ENCODE peak calls at places on chromosomes 5 and 9, in ten cellular contexts. N is endothelial cell of umbilical vein, U is Peyer's patch, G is esophagus squamous epithelium, X is suprapubic skin, Y is K562, R is sigmoid colon, Z is gastrocnemius medialis, B is HCT116, Q is IMR-90. A is an unnamed sample.

GRCh38 chr5:179840766-179841165 is 17.9 kb downstream of the MRNIP start:
- DNase-seq in N (no peak), U (no peak), G (no peak), X (no peak), Y (no peak), R (peak; percentile 64), Z (no peak), B (no peak), Q (no peak), A (no peak)

GRCh38 chr5:62886603-62887315 is 308.1 kb downstream of the LRRC70 start:
- DNase-seq in N (no peak), U (no peak), G (no peak), X (no peak), Y (no peak), R (no peak), Z (no peak), B (no peak), Q (no peak), A (no peak)

GRCh38 chr5:150473673-150474358 is 24.3 kb upstream of the RPS14 start:
- DNase-seq in N (no peak), U (no peak), G (no peak), X (no peak), Y (no peak), R (no peak), Z (no peak), B (no peak), Q (peak; percentile 44), A (no peak)

GRCh38 chr9:135039916-135040645 is 47.4 kb upstream of the OLFM1 start:
- DNase-seq in N (no peak), U (peak; percentile 26), G (no peak), X (peak; percentile 40), Y (no peak), R (peak; percentile 27), Z (no peak), B (no peak), Q (no peak), A (no peak)

GRCh38 chr5:34682926-34683623 is 26.9 kb downstream of the RAI14 start:
- DNase-seq in N (peak; percentile 90), U (peak; percentile 56), G (no peak), X (no peak), Y (no peak), R (no peak), Z (no peak), B (peak; percentile 16), Q (peak; percentile 52), A (no peak)

GRCh38 chr5:55668356-55668755 is 43.8 kb downstream of the SLC38A9 start:
- DNase-seq in N (peak; percentile 41), U (no peak), G (no peak), X (no peak), Y (no peak), R (no peak), Z (no peak), B (peak; percentile 22), Q (peak; percentile 91), A (no peak)

GRCh38 chr9:2567922-2568321 is 53.7 kb upstream of the VLDLR start:
- DNase-seq in N (no peak), U (no peak), G (no peak), X (no peak), Y (no peak), R (no peak), Z (no peak), B (no peak), Q (no peak), A (no peak)

GRCh38 chr9:98256632-98257218 is 1.3 kb upstream of the TBC1D2 start:
- DNase-seq in N (no peak), U (no peak), G (no peak), X (no peak), Y (peak; percentile 80), R (no peak), Z (no peak), B (no peak), Q (no peak), A (peak; percentile 58)

GRCh38 chr5:152142845-152143469 is 218.3 kb upstream of the GLRA1 start:
- DNase-seq in N (peak; percentile 47), U (peak; percentile 72), G (no peak), X (no peak), Y (peak; percentile 72), R (peak; percentile 70), Z (peak; percentile 10), B (peak; percentile 33), Q (peak; percentile 50), A (peak; percentile 50)

GRCh38 chr5:72599519-72600400 is 92.5 kb upstream of the ZNF366 start:
- DNase-seq in N (peak; percentile 59), U (no peak), G (no peak), X (no peak), Y (no peak), R (no peak), Z (no peak), B (no peak), Q (peak; percentile 51), A (no peak)

DNA sequence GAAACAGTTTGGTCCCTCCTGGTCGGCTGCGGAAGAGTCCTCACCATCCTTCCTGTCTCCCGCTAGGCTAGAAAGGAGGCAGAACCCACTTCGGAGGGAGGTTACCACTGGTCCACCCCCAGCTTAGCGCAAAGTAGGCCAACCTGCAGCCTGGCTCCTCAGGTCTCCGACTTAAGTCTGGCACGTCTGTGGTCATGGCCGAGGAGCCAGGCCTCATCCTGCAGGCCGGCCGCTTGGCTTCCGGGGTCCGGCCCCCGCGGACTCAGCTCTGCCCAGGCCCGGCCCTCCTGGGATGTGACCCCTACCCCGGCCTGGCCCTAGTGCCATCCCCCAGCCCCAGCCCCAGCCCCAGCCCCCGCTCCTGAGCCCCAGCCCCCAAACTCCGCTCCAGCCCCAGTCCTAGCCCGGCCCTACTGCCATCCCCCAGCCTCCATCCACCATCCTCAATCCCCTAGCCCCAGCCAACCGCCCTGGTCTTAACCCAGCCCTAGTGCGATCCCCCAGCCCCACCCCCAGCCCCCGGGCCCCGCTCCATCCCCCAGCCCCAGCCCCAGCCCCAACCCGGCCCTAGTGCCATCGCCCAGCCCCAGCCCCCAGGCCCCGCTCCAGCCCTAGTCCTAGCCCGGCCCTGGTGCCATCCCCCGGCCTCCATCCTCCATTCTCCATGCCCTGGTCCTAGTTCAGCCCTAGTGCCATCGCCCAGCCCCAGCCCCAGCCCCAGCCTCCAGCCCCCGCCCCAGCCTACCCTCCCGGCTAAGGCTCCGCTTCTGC is 588 bp downstream of the TOR1A start:
- DNase-seq in N (peak; percentile 13), U (no peak), G (no peak), X (no peak), Y (peak; percentile 53), R (no peak), Z (no peak), B (no peak), Q (peak; percentile 27), A (peak; percentile 55)
- TF ChIP-seq POLR2A in N (no peak), U (no peak), G (no peak), X (no peak), Y (peak; percentile 16), R (no peak), Z (no peak), B (no peak), Q (no peak), A (no peak)

DNA sequence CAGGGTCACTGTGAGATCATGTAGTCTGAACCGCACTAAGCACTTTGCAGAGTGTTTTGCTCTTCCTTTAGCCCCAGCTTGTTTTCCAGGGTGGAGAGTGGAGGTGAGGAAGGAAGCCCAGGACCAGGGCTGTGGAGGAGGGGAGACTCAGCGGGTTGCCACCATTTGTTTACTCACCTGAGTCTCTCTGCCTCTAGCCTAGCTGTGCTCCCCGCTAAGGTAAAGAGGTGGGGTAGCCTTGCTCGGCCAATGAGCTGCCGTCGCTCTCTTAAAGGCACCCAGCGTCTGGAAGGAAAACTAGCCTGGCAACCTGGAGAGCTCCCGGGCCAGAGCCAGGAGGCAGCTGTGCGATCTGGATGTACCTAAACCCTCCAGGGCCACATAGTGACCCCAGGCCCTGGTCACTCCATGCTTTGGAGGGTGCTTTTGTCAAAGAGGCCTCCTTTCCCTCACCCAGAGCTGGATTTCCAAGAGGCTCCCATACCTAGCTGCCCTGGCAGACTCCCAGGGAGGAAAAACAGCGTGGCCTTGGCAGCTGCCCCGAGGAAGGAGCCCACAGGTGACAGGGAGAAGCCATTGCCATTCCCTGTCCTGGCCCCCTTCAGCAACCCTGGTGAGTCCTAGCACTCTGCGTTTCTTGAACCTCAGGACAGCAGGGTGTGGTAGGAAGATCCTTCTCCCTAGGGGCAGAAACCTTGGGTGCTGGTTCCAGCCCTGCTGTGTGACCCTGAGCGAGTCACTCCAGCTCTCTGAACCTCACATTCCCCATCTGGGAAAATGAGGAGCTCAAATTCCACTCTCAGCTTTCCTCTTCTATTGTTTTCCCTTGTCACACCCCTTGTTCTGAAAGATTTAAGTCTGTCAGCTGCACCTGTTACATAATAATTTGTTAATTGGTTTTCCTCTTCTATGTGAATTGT is 42.4 kb upstream of the LARP1 start:
- DNase-seq in N (no peak), U (peak; percentile 83), G (no peak), X (no peak), Y (no peak), R (peak; percentile 56), Z (no peak), B (peak; percentile 46), Q (no peak), A (no peak)
- TF ChIP-seq POLR2A in N (no peak), U (peak; percentile 84), G (no peak), X (no peak), Y (no peak), R (no peak), Z (no peak), B (no peak), Q (no peak), A (no peak)

GRCh38 chr9:124855944-124856773 is 2.9 kb downstream of the WDR38 start:
- DNase-seq in N (no peak), U (no peak), G (no peak), X (no peak), Y (peak; percentile 51), R (no peak), Z (no peak), B (peak; percentile 40), Q (no peak), A (peak; percentile 40)

GRCh38 chr9:124859803-124860581 is 1.8 kb downstream of the RPL35 start:
- DNase-seq in N (no peak), U (no peak), G (no peak), X (no peak), Y (no peak), R (no peak), Z (no peak), B (no peak), Q (no peak), A (no peak)

GRCh38 chr9:124860582-124861341 is 995 bp downstream of the RPL35 start:
- DNase-seq in N (peak; percentile 31), U (no peak), G (no peak), X (no peak), Y (no peak), R (no peak), Z (no peak), B (no peak), Q (no peak), A (peak; percentile 45)

GRCh38 chr9:124857533-124858162 is 4.1 kb downstream of the RPL35 start:
- DNase-seq in N (no peak), U (no peak), G (no peak), X (no peak), Y (no peak), R (no peak), Z (no peak), B (no peak), Q (no peak), A (peak; percentile 32)

GRCh38 chr9:124858330-124859046 is 3.3 kb downstream of the RPL35 start:
- DNase-seq in N (no peak), U (no peak), G (no peak), X (no peak), Y (no peak), R (no peak), Z (no peak), B (no peak), Q (no peak), A (no peak)
- TF ChIP-seq POLR2A in N (no peak), U (no peak), G (no peak), X (no peak), Y (peak; percentile 24), R (no peak), Z (no peak), B (no peak), Q (no peak), A (no peak)

GRCh38 chr5:181243521-181244307 is at the start of gene RACK1:
- DNase-seq in N (peak; percentile 95), U (peak; percentile 94), G (no peak), X (peak; percentile 97), Y (peak; percentile 94), R (peak; percentile 93), Z (peak; percentile 89), B (peak; percentile 81), Q (peak; percentile 85), A (no peak)
- TF ChIP-seq POLR2A in N (peak; percentile 93), U (peak; percentile 45), G (no peak), X (peak; percentile 64), Y (peak; percentile 99), R (peak; percentile 69), Z (peak; percentile 79), B (peak; percentile 77), Q (peak; percentile 97), A (peak; percentile 97)

A was measured in erythroblast.